ENCODE peak calls at places on chromosomes 12 and 14, in eight cellular contexts. R is GM12865, L is epithelial cell of esophagus, F is nephron progenitor cell, U is BE2C, G is fibroblast of pulmonary artery, T is endothelial cell, B is uterus. E is an unnamed sample.

GRCh38 chr12:82687020-82687951 is 580 bp downstream of the TMTC2 start:
- DNase-seq in R (peak), L (peak), F (peak), U (peak), G (peak), T (peak), B (peak), E (peak)

GRCh38 chr14:64682173-64682710 is 22.0 kb upstream of the PLEKHG3 start:
- DNase-seq in R (no peak), L (peak), F (no peak), U (no peak), G (peak), T (no peak), B (peak), E (no peak)

GRCh38 chr14:100861188-100861936 is 35.4 kb downstream of the MEG3 start:
- DNase-seq in R (no peak), L (no peak), F (no peak), U (no peak), G (no peak), T (no peak), B (no peak), E (no peak)

GRCh38 chr12:126668538-126668937 is 1598.4 kb upstream of the TMEM132C start:
- DNase-seq in R (no peak), L (peak), F (no peak), U (no peak), G (peak), T (no peak), B (no peak), E (no peak)

GRCh38 chr12:107091989-107092641 is 1.2 kb downstream of the CRY1 start:
- DNase-seq in R (peak), L (peak), F (peak), U (peak), G (peak), T (peak), B (peak), E (peak)

GRCh38 chr12:62191747-62192485 is 68.3 kb upstream of the USP15 start:
- DNase-seq in R (no peak), L (peak), F (peak), U (no peak), G (peak), T (peak), B (no peak), E (no peak)

GRCh38 chr14:60514378-60515243 is 5.7 kb downstream of the SIX6 start:
- DNase-seq in R (no peak), L (no peak), F (peak), U (peak), G (no peak), T (peak), B (no peak), E (peak)

GRCh38 chr12:111398530-111398929 is 7.2 kb upstream of the SH2B3 start:
- DNase-seq in R (no peak), L (no peak), F (no peak), U (no peak), G (no peak), T (no peak), B (no peak), E (no peak)

GRCh38 chr14:52553002-52553670 is 500 bp downstream of the GPR137C start:
- DNase-seq in R (peak), L (peak), F (peak), U (peak), G (peak), T (peak), B (peak), E (peak)

GRCh38 chr12:86634706-86635410 is 378.7 kb upstream of the MGAT4C start:
- DNase-seq in R (no peak), L (peak), F (no peak), U (no peak), G (peak), T (no peak), B (no peak), E (no peak)

GRCh38 chr12:115109863-115110262 is 425.9 kb upstream of the TBX3 start:
- DNase-seq in R (no peak), L (no peak), F (no peak), U (no peak), G (no peak), T (no peak), B (no peak), E (no peak)

GRCh38 chr12:63075376-63076000 is 75.5 kb downstream of the AVPR1A start:
- DNase-seq in R (no peak), L (no peak), F (no peak), U (no peak), G (no peak), T (no peak), B (no peak), E (no peak)

GRCh38 chr14:31159682-31160296 is 47.8 kb downstream of the HECTD1 start:
- DNase-seq in R (no peak), L (no peak), F (no peak), U (no peak), G (no peak), T (no peak), B (peak), E (no peak)

DNA sequence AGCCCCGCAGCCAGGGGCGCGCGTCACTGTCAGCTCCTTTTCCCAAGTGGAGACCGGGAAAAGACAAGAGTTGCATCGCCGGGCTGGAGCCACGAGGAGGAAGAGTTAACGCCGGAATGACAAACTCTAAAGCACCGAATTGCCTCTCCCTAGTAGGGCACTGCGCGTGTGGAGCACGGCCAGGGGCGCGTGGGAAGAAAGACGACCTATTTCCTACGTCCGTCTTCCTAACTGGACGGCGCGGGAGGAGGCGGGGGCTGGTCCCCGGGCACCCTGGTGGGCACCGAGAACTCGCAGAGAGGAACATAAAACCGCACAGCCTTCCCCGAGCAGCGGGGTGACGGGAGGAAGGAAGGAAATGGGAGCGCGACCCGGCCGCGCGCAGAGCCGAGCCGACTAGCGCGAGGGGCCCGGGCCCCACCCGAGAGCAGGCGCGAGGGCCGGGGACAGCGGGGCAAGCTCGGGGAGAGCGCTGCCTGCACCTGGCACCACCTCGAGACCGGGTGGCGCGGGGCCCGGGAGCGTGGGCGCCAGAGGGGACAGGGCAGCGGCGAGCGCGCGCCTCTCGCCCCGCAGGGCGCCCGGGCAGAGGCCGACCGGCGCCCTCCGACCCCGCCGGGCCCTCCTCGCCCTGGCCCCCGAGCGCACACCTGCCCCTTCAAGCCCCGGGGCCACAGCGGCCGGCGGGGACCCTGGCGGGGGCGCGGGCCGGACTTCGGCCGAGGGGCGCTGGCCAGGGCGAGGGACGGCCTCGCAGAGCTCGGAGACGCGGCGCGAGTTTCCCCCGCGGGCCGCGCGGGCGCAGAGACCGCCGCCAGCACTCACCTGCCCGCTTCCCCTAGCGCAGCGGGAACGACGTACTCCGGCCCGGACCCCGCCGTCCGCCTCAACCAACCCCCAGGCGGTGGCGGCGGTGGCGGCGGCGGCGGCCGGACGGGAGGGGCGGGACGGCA is 480 bp downstream of the SETD3 start:
- DNase-seq in R (peak), L (peak), F (peak), U (peak), G (peak), T (peak), B (peak), E (peak)
- TF ChIP-seq CTCF in R (no peak), L (peak), F (no peak), U (peak), G (peak), T (no peak), B (peak), E (peak)

GRCh38 chr12:117890137-117890536 is 78.7 kb downstream of the KSR2 start:
- DNase-seq in R (peak), L (no peak), F (no peak), U (no peak), G (no peak), T (no peak), B (no peak), E (no peak)
- TF ChIP-seq CTCF in R (peak), L (no peak), F (no peak), U (peak), G (no peak), T (no peak), B (no peak), E (peak)

DNA sequence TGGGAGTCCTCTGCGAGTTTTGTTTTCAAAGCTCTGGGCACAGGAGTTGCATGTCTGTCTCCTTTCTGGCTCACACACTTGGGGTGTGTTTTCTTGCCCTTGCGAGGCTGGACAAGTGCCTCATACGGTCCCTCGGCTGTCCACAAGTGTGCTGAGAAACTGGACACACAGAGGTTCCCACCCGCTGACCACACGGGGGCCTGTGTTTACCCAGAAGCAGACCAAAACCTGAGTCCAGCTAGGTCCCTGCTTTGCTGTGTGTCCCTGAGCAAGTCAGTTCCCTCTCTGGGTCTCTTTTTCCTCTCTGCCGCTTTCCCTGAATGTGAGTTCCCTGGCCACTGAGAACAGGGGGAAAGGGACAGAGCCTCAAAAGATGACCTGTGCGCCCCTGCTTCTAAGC is 678 bp upstream of the OAS2 start:
- DNase-seq in R (peak), L (no peak), F (no peak), U (no peak), G (no peak), T (no peak), B (no peak), E (no peak)
- TF ChIP-seq CTCF in R (no peak), L (no peak), F (no peak), U (no peak), G (no peak), T (no peak), B (no peak), E (no peak)

GRCh38 chr14:39267592-39268112 is 33.9 kb downstream of the MIA2 start:
- DNase-seq in R (no peak), L (peak), F (no peak), U (no peak), G (no peak), T (no peak), B (no peak), E (no peak)

GRCh38 chr14:39266871-39267591 is 33.3 kb downstream of the MIA2 start:
- DNase-seq in R (peak), L (peak), F (peak), U (peak), G (peak), T (peak), B (peak), E (peak)

GRCh38 chr14:39265741-39266588 is 32.2 kb downstream of the MIA2 start:
- DNase-seq in R (no peak), L (peak), F (no peak), U (no peak), G (peak), T (no peak), B (no peak), E (no peak)

GRCh38 chr14:39265032-39265431 is 31.3 kb downstream of the MIA2 start:
- DNase-seq in R (no peak), L (peak), F (no peak), U (no peak), G (peak), T (no peak), B (no peak), E (no peak)

DNA sequence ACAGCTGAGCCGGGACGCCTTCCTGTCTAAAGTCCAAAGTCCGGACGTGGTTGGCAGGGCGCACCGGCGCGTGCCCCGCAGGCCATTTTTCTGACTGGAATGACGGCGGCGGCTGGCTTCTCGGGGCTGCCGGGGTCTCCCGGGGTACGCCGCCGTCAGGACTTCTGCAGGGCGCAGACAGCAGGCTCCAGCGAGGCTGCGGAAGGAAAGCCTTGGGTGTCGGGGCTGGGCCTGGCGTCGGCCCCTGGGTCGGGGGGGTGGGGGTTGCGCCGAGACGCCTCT is 32.8 kb downstream of the MIA2 start:
- DNase-seq in R (peak), L (no peak), F (peak), U (no peak), G (peak), T (peak), B (peak), E (no peak)
- TF ChIP-seq CTCF in R (no peak), L (no peak), F (no peak), U (no peak), G (no peak), T (no peak), B (no peak), E (no peak)

GRCh38 chr12:132373967-132374820 is 44.8 kb upstream of the GALNT9 start:
- DNase-seq in R (no peak), L (no peak), F (no peak), U (no peak), G (peak), T (no peak), B (no peak), E (no peak)
- TF ChIP-seq CTCF in R (no peak), L (no peak), F (no peak), U (no peak), G (peak), T (no peak), B (no peak), E (no peak)

DNA sequence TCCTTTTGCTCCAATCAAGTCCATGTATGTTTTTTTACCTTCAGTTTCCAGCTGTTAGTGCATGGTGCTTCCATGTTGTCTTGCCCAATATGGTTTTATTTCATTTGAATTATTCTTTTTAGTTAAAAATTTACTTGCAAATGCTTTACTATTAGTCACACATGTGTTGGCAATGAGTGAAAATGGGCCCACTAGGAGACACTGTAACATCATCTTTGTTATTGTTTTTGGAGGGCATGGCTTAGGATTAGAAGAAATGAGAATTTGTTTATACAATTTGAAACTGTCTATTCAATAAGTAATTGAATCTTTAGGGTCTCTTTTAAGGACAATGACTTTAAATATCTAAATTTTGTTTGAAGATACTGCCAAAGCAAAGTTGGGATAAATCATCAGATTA is 133.7 kb downstream of the BRMS1L start:
- DNase-seq in R (peak), L (peak), F (no peak), U (no peak), G (no peak), T (no peak), B (no peak), E (no peak)
- TF ChIP-seq CTCF in R (peak), L (no peak), F (no peak), U (no peak), G (no peak), T (no peak), B (no peak), E (no peak)

GRCh38 chr12:18430425-18431048 is 169.2 kb downstream of the PIK3C2G start:
- DNase-seq in R (peak), L (peak), F (peak), U (peak), G (peak), T (peak), B (no peak), E (peak)

GRCh38 chr12:18432211-18432610 is 170.9 kb downstream of the PIK3C2G start:
- DNase-seq in R (no peak), L (no peak), F (no peak), U (no peak), G (no peak), T (no peak), B (no peak), E (no peak)

GRCh38 chr12:18429366-18429765 is 168.0 kb downstream of the PIK3C2G start:
- DNase-seq in R (no peak), L (no peak), F (no peak), U (no peak), G (no peak), T (no peak), B (no peak), E (no peak)

GRCh38 chr12:18428416-18428815 is 167.1 kb downstream of the PIK3C2G start:
- DNase-seq in R (no peak), L (peak), F (no peak), U (no peak), G (no peak), T (no peak), B (no peak), E (no peak)

DNA sequence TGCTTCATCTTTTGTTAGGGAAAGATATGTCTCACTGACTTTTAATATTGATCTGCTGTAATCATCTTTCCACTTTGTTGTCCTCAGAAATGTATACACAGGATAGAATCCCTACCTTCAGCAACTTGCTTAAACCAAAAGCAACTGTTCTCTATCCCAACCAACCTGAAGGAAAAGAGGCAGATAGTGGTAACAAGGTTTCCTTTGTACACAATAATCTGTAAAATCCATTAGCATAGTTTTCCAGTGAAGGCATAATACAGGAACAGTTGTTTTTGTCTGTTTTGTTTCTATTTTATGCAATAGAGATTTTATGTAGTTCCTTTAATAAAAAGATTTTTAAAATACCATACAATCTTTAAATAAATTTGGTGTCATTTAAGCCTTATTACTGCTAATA is 170.5 kb downstream of the PIK3C2G start:
- DNase-seq in R (no peak), L (no peak), F (no peak), U (no peak), G (no peak), T (no peak), B (no peak), E (no peak)
- TF ChIP-seq CTCF in R (no peak), L (no peak), F (no peak), U (no peak), G (no peak), T (no peak), B (no peak), E (no peak)

GRCh38 chr12:3364661-3365264 is 126.2 kb upstream of the PRMT8 start:
- DNase-seq in R (no peak), L (no peak), F (no peak), U (no peak), G (no peak), T (no peak), B (no peak), E (no peak)
- TF ChIP-seq CTCF in R (no peak), L (no peak), F (no peak), U (no peak), G (no peak), T (no peak), B (no peak), E (no peak)

GRCh38 chr12:122152754-122153153 is 21.3 kb downstream of the IL31 start:
- DNase-seq in R (no peak), L (no peak), F (no peak), U (no peak), G (no peak), T (no peak), B (no peak), E (no peak)
- TF ChIP-seq CTCF in R (no peak), L (no peak), F (no peak), U (no peak), G (no peak), T (no peak), B (no peak), E (no peak)

GRCh38 chr14:82009076-82009475 is 475.4 kb upstream of the SEL1L start:
- DNase-seq in R (no peak), L (no peak), F (peak), U (no peak), G (no peak), T (no peak), B (no peak), E (no peak)
- TF ChIP-seq CTCF in R (peak), L (no peak), F (peak), U (peak), G (no peak), T (peak), B (no peak), E (peak)

E was measured in neural crest cell.